ENCODE peak calls at places on chromosomes 13 and 19, in four cellular contexts. L is IMR-90, E is K562, F is HepG2. U is an unnamed sample.

GRCh38 chr19:6246174-6247006 is 33.4 kb downstream of the MLLT1 start:
- DNase-seq in L (no peak), E (no peak), F (peak), U (no peak)

GRCh38 chr19:10045371-10045770 is 32.1 kb downstream of the RDH8 start:
- DNase-seq in L (no peak), E (peak), F (no peak), U (no peak)

GRCh38 chr13:45678282-45678681 is 23.8 kb upstream of the CBY2 start:
- DNase-seq in L (no peak), E (no peak), F (no peak), U (no peak)

GRCh38 chr13:99926014-99926731 is 45.4 kb downstream of the ZIC5 start:
- DNase-seq in L (peak), E (peak), F (no peak), U (no peak)

GRCh38 chr19:51354742-51355148 is 11.4 kb downstream of the ETFB start:
- DNase-seq in L (peak), E (no peak), F (peak), U (peak)

GRCh38 chr13:110221331-110221730 is 85.6 kb downstream of the COL4A1 start:
- DNase-seq in L (no peak), E (no peak), F (no peak), U (no peak)

GRCh38 chr13:112510987-112511715 is 76.8 kb downstream of the TUBGCP3 start:
- DNase-seq in L (no peak), E (no peak), F (no peak), U (no peak)

GRCh38 chr19:5046339-5047039 is 77.6 kb downstream of the KDM4B start:
- DNase-seq in L (peak), E (no peak), F (peak), U (no peak)

GRCh38 chr13:76890036-76890435 is 3.8 kb upstream of the KCTD12 start:
- DNase-seq in L (peak), E (no peak), F (no peak), U (no peak)
- H3K9ac ChIP-seq in L (no peak), E (no peak), F (no peak), U (no peak)

DNA sequence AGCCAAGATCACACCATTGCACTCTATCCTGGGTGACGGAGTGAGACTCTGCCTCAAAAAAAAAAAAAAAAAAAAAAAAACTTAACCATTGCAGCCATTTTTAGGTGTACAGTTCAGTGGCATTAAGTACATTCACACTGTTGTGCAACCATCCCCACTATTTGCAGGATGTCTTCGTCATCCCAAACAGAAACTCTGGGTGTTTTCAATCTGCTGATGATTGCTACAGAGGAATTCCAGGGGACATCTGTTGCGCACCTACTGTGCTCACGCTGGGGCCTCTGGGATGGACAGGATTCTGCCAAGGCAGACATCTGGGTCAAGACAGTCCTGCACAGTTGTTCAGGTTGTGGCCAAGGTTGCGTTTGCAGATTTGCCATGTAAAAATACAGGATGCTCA is 2.4 kb upstream of the APOC4 start:
- DNase-seq in L (no peak), E (no peak), F (peak), U (no peak)
- TF ChIP-seq MAFK in L (no peak), E (no peak), F (no peak), U (no peak)

GRCh38 chr19:47097396-47098217 is 16.0 kb downstream of the ZC3H4 start:
- DNase-seq in L (no peak), E (no peak), F (no peak), U (no peak)
- H3K9ac ChIP-seq in L (no peak), E (peak), F (peak), U (no peak)

DNA sequence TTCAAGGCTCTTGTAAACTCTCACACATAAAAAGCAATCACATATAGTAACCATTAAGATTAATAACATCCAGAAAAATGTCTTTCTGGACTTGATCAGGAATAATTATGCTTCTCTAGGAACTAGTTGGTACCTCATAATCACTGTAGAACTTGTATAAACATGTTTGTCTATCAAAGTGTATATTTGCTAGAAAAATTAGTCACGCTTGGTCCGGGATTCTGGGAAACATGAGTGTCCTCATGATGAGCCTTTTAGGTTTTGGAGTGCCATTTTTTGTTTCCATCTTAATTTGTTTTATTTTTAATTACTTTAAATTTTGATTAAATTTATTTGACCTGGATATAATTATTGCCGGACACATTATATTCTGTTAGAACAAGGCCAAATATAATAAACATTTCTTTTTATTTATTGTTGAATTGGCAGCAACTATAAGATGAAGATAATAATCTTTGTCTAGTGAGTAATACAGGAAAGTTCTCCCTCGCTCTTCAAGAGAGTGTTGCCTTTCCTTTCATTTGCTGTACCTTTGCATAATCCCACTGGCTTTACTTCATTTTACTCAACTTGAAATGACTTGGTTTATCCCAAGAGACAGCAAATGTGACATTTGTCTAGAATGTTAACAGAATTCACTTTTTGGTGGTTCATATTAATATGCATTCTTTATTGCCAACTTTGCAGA is 207.0 kb downstream of the NALCN start:
- DNase-seq in L (no peak), E (no peak), F (no peak), U (no peak)
- TF ChIP-seq MAFK in L (no peak), E (no peak), F (no peak), U (no peak)

U was measured in H1.